ENCODE peak calls at places on chromosome 1, in four cellular contexts. One of them, this sample, is unnamed.

GRCh38 chr1:16618719-16619118 is 5.4 kb upstream of the NBPF1 start:
- DNase-seq in IMR-90: no peak
- DNase-seq in H9: peak
- DNase-seq in K562: peak
- DNase-seq in this sample: no peak

GRCh38 chr1:22600071-22600816 is 36.2 kb upstream of the C1QA start:
- DNase-seq in IMR-90: no peak
- DNase-seq in H9: peak
- DNase-seq in K562: peak
- DNase-seq in this sample: no peak

GRCh38 chr1:171643156-171643555 is 9.3 kb downstream of the MYOC start:
- DNase-seq in IMR-90: no peak
- DNase-seq in H9: no peak
- DNase-seq in K562: no peak
- DNase-seq in this sample: no peak

GRCh38 chr1:41653574-41653973 is 169.1 kb upstream of the EDN2 start:
- DNase-seq in IMR-90: no peak
- DNase-seq in H9: no peak
- DNase-seq in K562: no peak
- DNase-seq in this sample: no peak

GRCh38 chr1:72051538-72051937 is 230.8 kb downstream of the NEGR1 start:
- DNase-seq in IMR-90: no peak
- DNase-seq in H9: no peak
- DNase-seq in K562: no peak
- DNase-seq in this sample: no peak

GRCh38 chr1:55646181-55646580 is 431.0 kb upstream of the USP24 start:
- DNase-seq in IMR-90: no peak
- DNase-seq in H9: no peak
- DNase-seq in K562: no peak
- DNase-seq in this sample: no peak

GRCh38 chr1:98940069-98940468 is 64.6 kb downstream of the PLPPR5 start:
- DNase-seq in IMR-90: no peak
- DNase-seq in H9: no peak
- DNase-seq in K562: no peak
- DNase-seq in this sample: no peak

GRCh38 chr1:203281033-203281432 is 24.3 kb upstream of the BTG2 start:
- DNase-seq in IMR-90: peak
- DNase-seq in H9: no peak
- DNase-seq in K562: no peak
- DNase-seq in this sample: no peak

GRCh38 chr1:159443063-159443750 is 3.7 kb downstream of the OR10J1 start:
- DNase-seq in IMR-90: no peak
- DNase-seq in H9: no peak
- DNase-seq in K562: no peak
- DNase-seq in this sample: no peak

GRCh38 chr1:151661728-151662127 is 49.9 kb downstream of the SNX27 start:
- DNase-seq in IMR-90: no peak
- DNase-seq in H9: no peak
- DNase-seq in K562: no peak
- DNase-seq in this sample: no peak

GRCh38 chr1:203915811-203916210 is 54.4 kb downstream of the SNRPE start:
- DNase-seq in IMR-90: peak
- DNase-seq in H9: no peak
- DNase-seq in K562: no peak
- DNase-seq in this sample: no peak

GRCh38 chr1:31476891-31477846 is 64.2 kb downstream of the SERINC2 start:
- DNase-seq in IMR-90: no peak
- DNase-seq in H9: no peak
- DNase-seq in K562: no peak
- DNase-seq in this sample: no peak

GRCh38 chr1:203544485-203544884 is 50.5 kb downstream of the OPTC start:
- DNase-seq in IMR-90: no peak
- DNase-seq in H9: no peak
- DNase-seq in K562: no peak
- DNase-seq in this sample: no peak

GRCh38 chr1:158916085-158916484 is 15.3 kb upstream of the PYHIN1 start:
- DNase-seq in IMR-90: no peak
- DNase-seq in H9: no peak
- DNase-seq in K562: no peak
- DNase-seq in this sample: no peak

GRCh38 chr1:104991702-104992101 is 1242.0 kb downstream of the AMY1C start:
- DNase-seq in IMR-90: no peak
- DNase-seq in H9: no peak
- DNase-seq in K562: no peak
- DNase-seq in this sample: no peak

GRCh38 chr1:218339267-218339831 is 5.8 kb upstream of the TGFB2 start:
- DNase-seq in IMR-90: peak
- DNase-seq in H9: no peak
- DNase-seq in K562: peak
- DNase-seq in this sample: peak

DNA sequence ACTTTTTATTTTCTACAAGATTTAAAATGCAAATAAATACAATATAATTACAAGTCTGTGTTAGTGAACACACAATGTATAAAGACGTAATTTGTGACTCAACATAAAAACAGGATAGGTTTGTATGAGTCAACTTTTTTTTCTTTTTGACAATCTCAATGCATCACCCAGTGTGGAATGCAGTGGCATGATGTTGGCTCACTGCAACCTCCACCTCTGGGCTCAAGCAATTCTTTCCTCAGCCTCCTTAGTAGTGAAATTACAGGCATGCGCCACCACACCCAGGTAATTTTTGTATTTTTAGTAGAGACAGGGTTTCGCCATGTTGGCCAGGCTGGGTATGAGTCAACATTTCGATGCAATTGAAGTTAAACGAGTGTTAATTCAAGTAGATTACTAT is 5.9 kb upstream of the SPRR2E start:
- DNase-seq in IMR-90: peak
- DNase-seq in H9: no peak
- DNase-seq in K562: no peak
- DNase-seq in this sample: no peak
- H2AFZ ChIP-seq in IMR-90: no peak
- H2AFZ ChIP-seq in H9: no peak
- H2AFZ ChIP-seq in K562: no peak
- H2AFZ ChIP-seq in this sample: no peak

GRCh38 chr1:53592521-53592982 is 133.4 kb downstream of the DMRTB1 start:
- DNase-seq in IMR-90: peak
- DNase-seq in H9: peak
- DNase-seq in K562: no peak
- DNase-seq in this sample: no peak
- H3K9ac ChIP-seq in IMR-90: no peak
- H3K9ac ChIP-seq in H9: no peak
- H3K9ac ChIP-seq in K562: no peak
- H3K9ac ChIP-seq in this sample: no peak

GRCh38 chr1:54298284-54299033 is 98.5 kb downstream of the MRPL37 start:
- DNase-seq in IMR-90: peak
- DNase-seq in H9: no peak
- DNase-seq in K562: no peak
- DNase-seq in this sample: no peak
- H3K27ac ChIP-seq in IMR-90: no peak
- H3K27ac ChIP-seq in H9: no peak
- H3K27ac ChIP-seq in K562: no peak
- H3K27ac ChIP-seq in this sample: no peak

DNA sequence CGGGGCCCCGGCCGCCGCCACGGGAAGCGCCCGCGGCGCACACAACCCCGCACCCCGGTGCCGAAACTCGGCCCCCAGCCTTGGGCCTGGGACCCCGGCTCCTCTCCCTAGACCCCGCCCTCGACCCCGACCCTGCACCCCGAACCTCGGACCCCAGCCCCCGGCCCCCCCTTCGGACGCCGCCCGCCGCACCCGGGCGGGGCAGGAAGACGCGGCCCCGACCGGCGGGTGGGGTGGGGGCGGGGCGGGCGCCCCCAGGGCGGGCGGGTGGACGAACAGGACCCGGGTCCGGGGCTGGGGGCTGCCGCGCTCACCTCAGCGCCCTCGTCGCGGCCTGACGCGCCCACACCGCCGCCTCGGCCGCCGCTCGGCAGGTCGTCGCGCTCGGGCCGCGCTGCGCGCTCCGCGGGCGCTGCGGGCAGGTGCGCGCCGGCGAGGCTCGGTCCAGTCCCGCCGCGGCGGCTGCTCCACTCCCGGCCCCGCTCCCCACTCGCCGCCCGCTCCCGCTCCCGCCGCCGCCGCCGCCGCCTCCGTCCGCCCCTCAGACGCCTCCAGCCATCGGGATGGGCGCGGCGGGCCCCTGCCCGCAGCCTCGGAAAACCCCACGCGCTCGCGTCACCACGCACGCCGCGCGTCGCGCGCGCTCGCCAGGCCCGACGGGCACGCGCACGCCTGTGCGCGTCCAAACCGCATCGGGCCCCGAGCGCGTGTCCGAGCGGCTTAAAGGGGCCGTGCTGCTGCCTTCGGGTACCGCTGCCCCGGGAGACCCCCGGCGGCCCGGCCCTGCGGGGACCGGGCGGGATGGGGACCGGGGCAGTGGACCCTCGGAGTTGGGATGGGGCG is at the start of gene GNB1:
- DNase-seq in IMR-90: peak
- DNase-seq in H9: peak
- DNase-seq in K562: peak
- DNase-seq in this sample: peak
- H2AFZ ChIP-seq in IMR-90: peak
- H2AFZ ChIP-seq in H9: no peak
- H2AFZ ChIP-seq in K562: peak
- H2AFZ ChIP-seq in this sample: no peak

GRCh38 chr1:14849038-14849437 is 250.6 kb downstream of the KAZN start:
- DNase-seq in IMR-90: no peak
- DNase-seq in H9: no peak
- DNase-seq in K562: no peak
- DNase-seq in this sample: no peak
- H3K9ac ChIP-seq in IMR-90: no peak
- H3K9ac ChIP-seq in H9: no peak
- H3K9ac ChIP-seq in K562: no peak
- H3K9ac ChIP-seq in this sample: no peak

This sample was measured in Karpas-422.